ENCODE peak calls at places on chromosome 4, in six cellular contexts. One of them, this sample, is unnamed.

GRCh38 chr4:138062929-138063328 is 179.2 kb downstream of the SLC7A11 start:
- DNase-seq in suprapubic skin: no peak
- DNase-seq in activated T-helper 1 cell treated with anti-CD3 and anti-CD28 coated beads, Interleukin-12 subunit alpha, Interleukin-12 subunit beta, Interleukin-2, Interleukin-4 antibody, amounts not matched to agents 30 ng/mL and 10 ng/mL and 1 ng/mL, durations not matched to agents 14 hours and 24 hours and 36 hours: no peak
- DNase-seq in astrocyte of the spinal cord: peak
- DNase-seq in Caco-2: no peak
- DNase-seq in GM03348: peak
- DNase-seq in this sample: peak

GRCh38 chr4:2886622-2887021 is 43.0 kb downstream of the ADD1 start:
- DNase-seq in suprapubic skin: no peak
- DNase-seq in activated T-helper 1 cell treated with anti-CD3 and anti-CD28 coated beads, Interleukin-12 subunit alpha, Interleukin-12 subunit beta, Interleukin-2, Interleukin-4 antibody, amounts not matched to agents 30 ng/mL and 10 ng/mL and 1 ng/mL, durations not matched to agents 14 hours and 24 hours and 36 hours: no peak
- DNase-seq in astrocyte of the spinal cord: no peak
- DNase-seq in Caco-2: no peak
- DNase-seq in GM03348: no peak
- DNase-seq in this sample: no peak

GRCh38 chr4:73068496-73069337 is 799 bp downstream of the COX18 start:
- DNase-seq in suprapubic skin: no peak
- DNase-seq in activated T-helper 1 cell treated with anti-CD3 and anti-CD28 coated beads, Interleukin-12 subunit alpha, Interleukin-12 subunit beta, Interleukin-2, Interleukin-4 antibody, amounts not matched to agents 30 ng/mL and 10 ng/mL and 1 ng/mL, durations not matched to agents 14 hours and 24 hours and 36 hours: no peak
- DNase-seq in astrocyte of the spinal cord: peak
- DNase-seq in Caco-2: no peak
- DNase-seq in GM03348: peak
- DNase-seq in this sample: peak

GRCh38 chr4:153243464-153243863 is 39.2 kb downstream of the TRIM2 start:
- DNase-seq in suprapubic skin: no peak
- DNase-seq in activated T-helper 1 cell treated with anti-CD3 and anti-CD28 coated beads, Interleukin-12 subunit alpha, Interleukin-12 subunit beta, Interleukin-2, Interleukin-4 antibody, amounts not matched to agents 30 ng/mL and 10 ng/mL and 1 ng/mL, durations not matched to agents 14 hours and 24 hours and 36 hours: no peak
- DNase-seq in astrocyte of the spinal cord: no peak
- DNase-seq in Caco-2: no peak
- DNase-seq in GM03348: no peak
- DNase-seq in this sample: no peak

GRCh38 chr4:138114434-138114833 is 127.7 kb downstream of the SLC7A11 start:
- DNase-seq in suprapubic skin: no peak
- DNase-seq in activated T-helper 1 cell treated with anti-CD3 and anti-CD28 coated beads, Interleukin-12 subunit alpha, Interleukin-12 subunit beta, Interleukin-2, Interleukin-4 antibody, amounts not matched to agents 30 ng/mL and 10 ng/mL and 1 ng/mL, durations not matched to agents 14 hours and 24 hours and 36 hours: no peak
- DNase-seq in astrocyte of the spinal cord: no peak
- DNase-seq in Caco-2: no peak
- DNase-seq in GM03348: no peak
- DNase-seq in this sample: no peak

GRCh38 chr4:127641524-127641923 is 8.8 kb downstream of the INTU start:
- DNase-seq in suprapubic skin: no peak
- DNase-seq in activated T-helper 1 cell treated with anti-CD3 and anti-CD28 coated beads, Interleukin-12 subunit alpha, Interleukin-12 subunit beta, Interleukin-2, Interleukin-4 antibody, amounts not matched to agents 30 ng/mL and 10 ng/mL and 1 ng/mL, durations not matched to agents 14 hours and 24 hours and 36 hours: no peak
- DNase-seq in astrocyte of the spinal cord: no peak
- DNase-seq in Caco-2: no peak
- DNase-seq in GM03348: peak
- DNase-seq in this sample: peak

GRCh38 chr4:5477613-5478012 is 230.7 kb downstream of the EVC2 start:
- DNase-seq in suprapubic skin: peak
- DNase-seq in activated T-helper 1 cell treated with anti-CD3 and anti-CD28 coated beads, Interleukin-12 subunit alpha, Interleukin-12 subunit beta, Interleukin-2, Interleukin-4 antibody, amounts not matched to agents 30 ng/mL and 10 ng/mL and 1 ng/mL, durations not matched to agents 14 hours and 24 hours and 36 hours: no peak
- DNase-seq in astrocyte of the spinal cord: no peak
- DNase-seq in Caco-2: no peak
- DNase-seq in GM03348: no peak
- DNase-seq in this sample: no peak

GRCh38 chr4:120688791-120689190 is 233.7 kb downstream of the PRDM5 start:
- DNase-seq in suprapubic skin: no peak
- DNase-seq in activated T-helper 1 cell treated with anti-CD3 and anti-CD28 coated beads, Interleukin-12 subunit alpha, Interleukin-12 subunit beta, Interleukin-2, Interleukin-4 antibody, amounts not matched to agents 30 ng/mL and 10 ng/mL and 1 ng/mL, durations not matched to agents 14 hours and 24 hours and 36 hours: no peak
- DNase-seq in astrocyte of the spinal cord: no peak
- DNase-seq in Caco-2: no peak
- DNase-seq in GM03348: no peak
- DNase-seq in this sample: peak

GRCh38 chr4:157076578-157076947 is 613 bp downstream of the GLRB start:
- DNase-seq in suprapubic skin: no peak
- DNase-seq in activated T-helper 1 cell treated with anti-CD3 and anti-CD28 coated beads, Interleukin-12 subunit alpha, Interleukin-12 subunit beta, Interleukin-2, Interleukin-4 antibody, amounts not matched to agents 30 ng/mL and 10 ng/mL and 1 ng/mL, durations not matched to agents 14 hours and 24 hours and 36 hours: no peak
- DNase-seq in astrocyte of the spinal cord: no peak
- DNase-seq in Caco-2: no peak
- DNase-seq in GM03348: no peak
- DNase-seq in this sample: peak

GRCh38 chr4:13615162-13615561 is 12.4 kb downstream of the BOD1L1 start:
- DNase-seq in suprapubic skin: no peak
- DNase-seq in activated T-helper 1 cell treated with anti-CD3 and anti-CD28 coated beads, Interleukin-12 subunit alpha, Interleukin-12 subunit beta, Interleukin-2, Interleukin-4 antibody, amounts not matched to agents 30 ng/mL and 10 ng/mL and 1 ng/mL, durations not matched to agents 14 hours and 24 hours and 36 hours: no peak
- DNase-seq in astrocyte of the spinal cord: no peak
- DNase-seq in Caco-2: no peak
- DNase-seq in GM03348: no peak
- DNase-seq in this sample: no peak

GRCh38 chr4:40576651-40577480 is 52.8 kb downstream of the RBM47 start:
- DNase-seq in suprapubic skin: peak
- DNase-seq in activated T-helper 1 cell treated with anti-CD3 and anti-CD28 coated beads, Interleukin-12 subunit alpha, Interleukin-12 subunit beta, Interleukin-2, Interleukin-4 antibody, amounts not matched to agents 30 ng/mL and 10 ng/mL and 1 ng/mL, durations not matched to agents 14 hours and 24 hours and 36 hours: no peak
- DNase-seq in astrocyte of the spinal cord: peak
- DNase-seq in Caco-2: peak
- DNase-seq in GM03348: peak
- DNase-seq in this sample: peak

GRCh38 chr4:5267418-5267817 is 216.1 kb downstream of the STK32B start:
- DNase-seq in suprapubic skin: no peak
- DNase-seq in activated T-helper 1 cell treated with anti-CD3 and anti-CD28 coated beads, Interleukin-12 subunit alpha, Interleukin-12 subunit beta, Interleukin-2, Interleukin-4 antibody, amounts not matched to agents 30 ng/mL and 10 ng/mL and 1 ng/mL, durations not matched to agents 14 hours and 24 hours and 36 hours: no peak
- DNase-seq in astrocyte of the spinal cord: no peak
- DNase-seq in Caco-2: no peak
- DNase-seq in GM03348: peak
- DNase-seq in this sample: peak

GRCh38 chr4:41132055-41132683 is 82.2 kb downstream of the APBB2 start:
- DNase-seq in suprapubic skin: no peak
- DNase-seq in activated T-helper 1 cell treated with anti-CD3 and anti-CD28 coated beads, Interleukin-12 subunit alpha, Interleukin-12 subunit beta, Interleukin-2, Interleukin-4 antibody, amounts not matched to agents 30 ng/mL and 10 ng/mL and 1 ng/mL, durations not matched to agents 14 hours and 24 hours and 36 hours: no peak
- DNase-seq in astrocyte of the spinal cord: no peak
- DNase-seq in Caco-2: peak
- DNase-seq in GM03348: no peak
- DNase-seq in this sample: no peak

GRCh38 chr4:183164963-183165362 is 65.9 kb downstream of the WWC2 start:
- DNase-seq in suprapubic skin: no peak
- DNase-seq in activated T-helper 1 cell treated with anti-CD3 and anti-CD28 coated beads, Interleukin-12 subunit alpha, Interleukin-12 subunit beta, Interleukin-2, Interleukin-4 antibody, amounts not matched to agents 30 ng/mL and 10 ng/mL and 1 ng/mL, durations not matched to agents 14 hours and 24 hours and 36 hours: no peak
- DNase-seq in astrocyte of the spinal cord: no peak
- DNase-seq in Caco-2: no peak
- DNase-seq in GM03348: peak
- DNase-seq in this sample: no peak

GRCh38 chr4:1855334-1856070 is 454 bp downstream of the LETM1 start:
- DNase-seq in suprapubic skin: no peak
- DNase-seq in activated T-helper 1 cell treated with anti-CD3 and anti-CD28 coated beads, Interleukin-12 subunit alpha, Interleukin-12 subunit beta, Interleukin-2, Interleukin-4 antibody, amounts not matched to agents 30 ng/mL and 10 ng/mL and 1 ng/mL, durations not matched to agents 14 hours and 24 hours and 36 hours: no peak
- DNase-seq in astrocyte of the spinal cord: no peak
- DNase-seq in Caco-2: no peak
- DNase-seq in GM03348: no peak
- DNase-seq in this sample: no peak

GRCh38 chr4:8185280-8185679 is 13.8 kb upstream of the SH3TC1 start:
- DNase-seq in suprapubic skin: no peak
- DNase-seq in activated T-helper 1 cell treated with anti-CD3 and anti-CD28 coated beads, Interleukin-12 subunit alpha, Interleukin-12 subunit beta, Interleukin-2, Interleukin-4 antibody, amounts not matched to agents 30 ng/mL and 10 ng/mL and 1 ng/mL, durations not matched to agents 14 hours and 24 hours and 36 hours: no peak
- DNase-seq in astrocyte of the spinal cord: peak
- DNase-seq in Caco-2: no peak
- DNase-seq in GM03348: peak
- DNase-seq in this sample: peak

GRCh38 chr4:87122252-87122651 is 98.2 kb downstream of the KLHL8 start:
- DNase-seq in suprapubic skin: no peak
- DNase-seq in activated T-helper 1 cell treated with anti-CD3 and anti-CD28 coated beads, Interleukin-12 subunit alpha, Interleukin-12 subunit beta, Interleukin-2, Interleukin-4 antibody, amounts not matched to agents 30 ng/mL and 10 ng/mL and 1 ng/mL, durations not matched to agents 14 hours and 24 hours and 36 hours: no peak
- DNase-seq in astrocyte of the spinal cord: no peak
- DNase-seq in Caco-2: no peak
- DNase-seq in GM03348: no peak
- DNase-seq in this sample: peak

GRCh38 chr4:22482250-22483127 is 33.4 kb downstream of the ADGRA3 start:
- DNase-seq in suprapubic skin: no peak
- DNase-seq in activated T-helper 1 cell treated with anti-CD3 and anti-CD28 coated beads, Interleukin-12 subunit alpha, Interleukin-12 subunit beta, Interleukin-2, Interleukin-4 antibody, amounts not matched to agents 30 ng/mL and 10 ng/mL and 1 ng/mL, durations not matched to agents 14 hours and 24 hours and 36 hours: no peak
- DNase-seq in astrocyte of the spinal cord: no peak
- DNase-seq in Caco-2: no peak
- DNase-seq in GM03348: no peak
- DNase-seq in this sample: no peak

GRCh38 chr4:76881375-76881774 is 16.6 kb downstream of the SOWAHB start:
- DNase-seq in suprapubic skin: no peak
- DNase-seq in activated T-helper 1 cell treated with anti-CD3 and anti-CD28 coated beads, Interleukin-12 subunit alpha, Interleukin-12 subunit beta, Interleukin-2, Interleukin-4 antibody, amounts not matched to agents 30 ng/mL and 10 ng/mL and 1 ng/mL, durations not matched to agents 14 hours and 24 hours and 36 hours: no peak
- DNase-seq in astrocyte of the spinal cord: no peak
- DNase-seq in Caco-2: peak
- DNase-seq in GM03348: no peak
- DNase-seq in this sample: peak

GRCh38 chr4:105966046-105966445 is 70.8 kb downstream of the NPNT start:
- DNase-seq in suprapubic skin: no peak
- DNase-seq in activated T-helper 1 cell treated with anti-CD3 and anti-CD28 coated beads, Interleukin-12 subunit alpha, Interleukin-12 subunit beta, Interleukin-2, Interleukin-4 antibody, amounts not matched to agents 30 ng/mL and 10 ng/mL and 1 ng/mL, durations not matched to agents 14 hours and 24 hours and 36 hours: no peak
- DNase-seq in astrocyte of the spinal cord: peak
- DNase-seq in Caco-2: no peak
- DNase-seq in GM03348: peak
- DNase-seq in this sample: peak